ENCODE peak calls at places on chromosome 20, in four cellular contexts. F is upper lobe of left lung, X is K562, J is GM12878. C is an unnamed sample.
A peak's percentile ranks its signal among the peaks of the same experiment; 100 is the strongest.

GRCh38 chr20:33602826-33603590 is 59.1 kb upstream of the C20orf144 start:
- ATAC-seq in F (no peak), X (no peak), J (peak; percentile 70), C (no peak)

GRCh38 chr20:2899243-2899642 is 26.0 kb downstream of the PTPRA start:
- ATAC-seq in F (no peak), X (no peak), J (peak; percentile 80), C (no peak)

GRCh38 chr20:9507544-9508239 is 6.7 kb upstream of the LAMP5 start:
- ATAC-seq in F (no peak), X (no peak), J (no peak), C (no peak)

GRCh38 chr20:36744764-36745191 is 1.1 kb downstream of the NDRG3 start:
- ATAC-seq in F (no peak), X (peak; percentile 61), J (no peak), C (no peak)

GRCh38 chr20:34543457-34544056 is 15.0 kb upstream of the MAP1LC3A start:
- ATAC-seq in F (no peak), X (no peak), J (no peak), C (no peak)

GRCh38 chr20:23161968-23162696 is 76.0 kb upstream of the CD93 start:
- ATAC-seq in F (peak; percentile 89), X (no peak), J (peak; percentile 52), C (peak; percentile 77)

GRCh38 chr20:41352106-41352505 is 11.5 kb downstream of the LPIN3 start:
- ATAC-seq in F (no peak), X (peak; percentile 84), J (peak; percentile 44), C (no peak)

GRCh38 chr20:64099880-64100565 is 7.3 kb downstream of the NPBWR2 start:
- ATAC-seq in F (no peak), X (no peak), J (peak; percentile 76), C (no peak)

GRCh38 chr20:50572922-50573777 is 63.0 kb downstream of the PTPN1 start:
- ATAC-seq in F (no peak), X (no peak), J (no peak), C (peak; percentile 66)

GRCh38 chr20:56955673-56956072 is 310.8 kb downstream of the BMP7 start:
- ATAC-seq in F (no peak), X (no peak), J (no peak), C (no peak)

GRCh38 chr20:57238089-57238488 is 28.4 kb downstream of the BMP7 start:
- ATAC-seq in F (no peak), X (no peak), J (no peak), C (no peak)

GRCh38 chr20:56373942-56374341 is 15.2 kb downstream of the FAM210B start:
- ATAC-seq in F (peak; percentile 63), X (peak; percentile 19), J (peak; percentile 86), C (no peak)

GRCh38 chr20:54043044-54043967 is 27.1 kb downstream of the BCAS1 start:
- ATAC-seq in F (no peak), X (peak; percentile 65), J (peak; percentile 78), C (peak; percentile 76)

GRCh38 chr20:62506791-62507190 is 31.0 kb upstream of the GATA5 start:
- ATAC-seq in F (no peak), X (no peak), J (no peak), C (no peak)

GRCh38 chr20:37925265-37926165 is 22.6 kb downstream of the VSTM2L start:
- ATAC-seq in F (no peak), X (no peak), J (no peak), C (no peak)

GRCh38 chr20:63508072-63508768 is 9.3 kb upstream of the EEF1A2 start:
- ATAC-seq in F (no peak), X (no peak), J (no peak), C (no peak)

GRCh38 chr20:4102381-4102780 is 87.0 kb upstream of the RNF24 start:
- ATAC-seq in F (no peak), X (no peak), J (no peak), C (no peak)

GRCh38 chr20:32189691-32190607 is 17.6 kb downstream of the PLAGL2 start:
- ATAC-seq in F (peak; percentile 9), X (no peak), J (peak; percentile 22), C (peak; percentile 59)

GRCh38 chr20:62030834-62031434 is 34.7 kb downstream of the TAF4 start:
- ATAC-seq in F (no peak), X (peak; percentile 42), J (peak; percentile 83), C (no peak)

GRCh38 chr20:5680227-5680626 is 70.0 kb upstream of the SHLD1 start:
- ATAC-seq in F (no peak), X (no peak), J (no peak), C (no peak)

GRCh38 chr20:39010496-39010895 is 48.4 kb downstream of the DHX35 start:
- ATAC-seq in F (no peak), X (no peak), J (no peak), C (no peak)

GRCh38 chr20:50804453-50805348 is 9.8 kb downstream of the BCAS4 start:
- ATAC-seq in F (no peak), X (no peak), J (peak; percentile 65), C (no peak)

GRCh38 chr20:4170621-4171537 is 155.5 kb upstream of the RNF24 start:
- ATAC-seq in F (no peak), X (no peak), J (no peak), C (no peak)

GRCh38 chr20:3901028-3901746 is 12.0 kb downstream of the PANK2 start:
- ATAC-seq in F (no peak), X (no peak), J (no peak), C (no peak)

GRCh38 chr20:32582659-32583580 is 2.2 kb downstream of the NOL4L start:
- ATAC-seq in F (no peak), X (peak; percentile 31), J (peak; percentile 11), C (peak; percentile 20)

GRCh38 chr20:50601511-50602431 is 89.6 kb downstream of the RIPOR3 start:
- ATAC-seq in F (no peak), X (peak; percentile 65), J (peak; percentile 27), C (no peak)

GRCh38 chr20:5845686-5846651 is 95.8 kb downstream of the SHLD1 start:
- ATAC-seq in F (no peak), X (no peak), J (peak; percentile 3), C (no peak)

GRCh38 chr20:833121-833449 is 430 bp upstream of the FAM110A start:
- ATAC-seq in F (no peak), X (no peak), J (peak; percentile 17), C (peak; percentile 46)

GRCh38 chr20:24079661-24080412 is 91.3 kb upstream of the GGTLC1 start:
- ATAC-seq in F (no peak), X (no peak), J (no peak), C (no peak)

GRCh38 chr20:34626978-34627377 is 49.9 kb downstream of the PIGU start:
- ATAC-seq in F (no peak), X (no peak), J (no peak), C (no peak)

DNA sequence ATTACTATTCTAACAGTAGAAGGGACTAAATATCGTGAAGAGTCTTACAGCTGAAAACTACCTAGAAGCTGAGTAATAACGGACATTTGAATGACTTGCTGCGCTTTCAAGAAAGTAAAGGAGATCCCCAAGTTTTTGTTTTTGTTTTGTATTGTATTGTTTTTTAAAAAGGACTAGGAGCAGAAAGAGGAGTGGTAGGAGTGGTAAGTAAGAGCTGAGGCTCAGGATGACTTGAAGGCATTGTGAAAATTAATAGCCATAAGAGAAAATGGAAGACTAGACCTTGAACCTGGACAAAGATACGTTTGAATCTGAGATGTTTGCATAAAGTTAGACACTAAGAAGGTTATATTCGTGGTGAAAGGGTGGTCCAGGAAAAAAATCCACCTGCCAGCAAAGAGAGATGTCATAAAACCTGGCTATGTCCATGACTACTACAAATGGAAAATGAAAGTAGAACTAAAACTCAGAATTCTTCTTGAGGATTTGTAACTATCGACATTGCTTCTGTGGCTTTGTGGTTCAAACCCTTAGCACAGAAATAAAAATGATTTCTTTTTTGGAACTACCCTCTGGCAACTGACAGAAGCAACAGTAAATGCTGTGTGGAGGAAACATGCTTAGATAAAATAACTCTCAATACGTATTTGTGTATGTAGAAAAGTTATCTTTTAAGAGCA is 824.8 kb upstream of the FLRT3 start:
- ATAC-seq in F (no peak), X (no peak), J (peak; percentile 91), C (no peak)
- H3K4me3 ChIP-seq in F (no peak overlapping the region), X (no peak overlapping the region), J (peak overlapping the region; percentile 29), C (no peak overlapping the region)

DNA sequence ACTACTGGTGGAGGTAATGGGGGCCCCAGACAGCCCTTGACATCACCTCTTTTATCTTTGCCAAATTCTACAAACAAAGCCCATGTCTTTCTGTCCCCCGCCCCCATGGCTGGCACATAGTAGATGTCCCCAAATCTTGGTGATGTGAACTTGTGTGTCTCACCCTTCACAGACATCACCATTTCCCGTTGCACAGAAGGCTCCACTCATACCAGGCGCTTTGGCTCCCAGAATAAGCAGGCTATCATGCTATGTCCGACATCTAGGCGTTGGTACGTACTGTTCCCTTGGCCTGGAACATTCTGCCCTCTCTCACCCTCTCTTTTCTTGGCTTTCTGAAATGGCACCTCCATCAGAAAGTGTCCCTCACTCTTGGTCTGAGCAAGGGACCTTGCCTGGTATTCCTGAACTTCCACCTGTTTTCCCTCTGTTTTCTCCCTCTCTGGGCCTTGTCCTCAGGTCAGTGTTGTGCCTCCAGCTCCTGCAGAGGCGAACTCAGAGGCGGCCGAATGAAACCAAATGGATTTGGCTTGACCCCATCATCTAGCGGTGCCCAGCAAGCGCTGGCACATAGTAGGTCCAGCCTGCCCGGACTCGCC is 968 bp upstream of the CCN5 start:
- ATAC-seq in F (peak; percentile 2), X (no peak), J (no peak), C (peak; percentile 75)
- TF ChIP-seq EP300 in F (peak; percentile 100), X (no peak), J (no peak), C (no peak)

GRCh38 chr20:12358006-12358654 is 440.4 kb downstream of the BTBD3 start:
- ATAC-seq in F (no peak), X (no peak), J (no peak), C (no peak)
- TF ChIP-seq POLR2A in F (no peak), X (no peak), J (no peak), C (no peak)

GRCh38 chr20:19605759-19606158 is 152.3 kb upstream of the RIN2 start:
- ATAC-seq in F (no peak), X (no peak), J (no peak), C (no peak)

GRCh38 chr20:19615629-19616028 is 142.4 kb upstream of the RIN2 start:
- ATAC-seq in F (no peak), X (no peak), J (no peak), C (no peak)

GRCh38 chr20:19609642-19610223 is 148.3 kb upstream of the RIN2 start:
- ATAC-seq in F (no peak), X (no peak), J (no peak), C (no peak)
- H3K4me3 ChIP-seq in F (no peak overlapping the region), X (no peak overlapping the region), J (no peak overlapping the region), C (no peak overlapping the region)

GRCh38 chr20:20691477-20691863 is 21.0 kb downstream of the RALGAPA2 start:
- ATAC-seq in F (no peak), X (no peak), J (peak; percentile 86), C (no peak)
- TF ChIP-seq EP300 in F (no peak), X (no peak), J (peak; percentile 6), C (no peak)